ENCODE peak calls at places on chromosomes 6 and 20, in ten cellular contexts. M, A, J, W, Y, V, I, B, Z and E are unnamed samples.

GRCh38 chr6:112571886-112572285 is 224.8 kb downstream of the RFPL4B start:
- DNase-seq in B (no peak), V (no peak), Z (no peak), J (no peak), A (no peak), W (peak; percentile 23), I (no peak), M (no peak), Y (no peak), E (peak; percentile 31)

GRCh38 chr6:166626177-166627038 is 643 bp downstream of the RPS6KA2 start:
- DNase-seq in B (no peak), Z (peak; percentile 58), W (peak; percentile 43), J (peak; percentile 48), A (no peak), I (no peak), Y (no peak), M (peak; percentile 22), V (peak; percentile 75), E (peak; percentile 76)

GRCh38 chr6:26125015-26125690 is 37.9 kb downstream of the HFE start:
- DNase-seq in Z (no peak), I (no peak), W (peak; percentile 61), V (peak; percentile 60), J (peak; percentile 41), M (peak; percentile 35), A (no peak), B (no peak), Y (no peak), E (peak; percentile 18)

GRCh38 chr6:157584036-157584435 is 203.0 kb downstream of the ZDHHC14 start:
- DNase-seq in V (no peak), J (no peak), I (no peak), M (no peak), A (no peak), Z (no peak), B (no peak), W (no peak), Y (no peak), E (no peak)

GRCh38 chr20:56223352-56223751 is 25.2 kb upstream of the MC3R start:
- DNase-seq in M (no peak), J (no peak), A (no peak), V (no peak), W (peak; percentile 76), Y (no peak), B (no peak), I (no peak), Z (no peak), E (no peak)

GRCh38 chr6:6701864-6702263 is 113.3 kb downstream of the LY86 start:
- DNase-seq in Z (no peak), J (no peak), A (no peak), Y (no peak), M (peak; percentile 61), B (no peak), I (peak; percentile 29), V (no peak), W (no peak), E (no peak)

GRCh38 chr6:45576648-45577624 is 199.2 kb upstream of the SUPT3H start:
- DNase-seq in W (no peak), J (no peak), V (no peak), M (no peak), B (no peak), Y (no peak), I (peak; percentile 80), A (no peak), Z (peak; percentile 87), E (peak; percentile 98)

GRCh38 chr6:46993846-46994245 is 48.3 kb downstream of the ADGRF1 start:
- DNase-seq in B (no peak), V (no peak), M (no peak), I (no peak), J (no peak), Z (no peak), A (peak; percentile 58), Y (peak; percentile 90), W (peak; percentile 98), E (no peak)

GRCh38 chr6:100455230-100456124 is 9.2 kb downstream of the SIM1 start:
- DNase-seq in J (no peak), M (peak; percentile 28), V (peak; percentile 85), I (no peak), Z (no peak), B (no peak), W (no peak), Y (no peak), A (no peak), E (no peak)

DNA sequence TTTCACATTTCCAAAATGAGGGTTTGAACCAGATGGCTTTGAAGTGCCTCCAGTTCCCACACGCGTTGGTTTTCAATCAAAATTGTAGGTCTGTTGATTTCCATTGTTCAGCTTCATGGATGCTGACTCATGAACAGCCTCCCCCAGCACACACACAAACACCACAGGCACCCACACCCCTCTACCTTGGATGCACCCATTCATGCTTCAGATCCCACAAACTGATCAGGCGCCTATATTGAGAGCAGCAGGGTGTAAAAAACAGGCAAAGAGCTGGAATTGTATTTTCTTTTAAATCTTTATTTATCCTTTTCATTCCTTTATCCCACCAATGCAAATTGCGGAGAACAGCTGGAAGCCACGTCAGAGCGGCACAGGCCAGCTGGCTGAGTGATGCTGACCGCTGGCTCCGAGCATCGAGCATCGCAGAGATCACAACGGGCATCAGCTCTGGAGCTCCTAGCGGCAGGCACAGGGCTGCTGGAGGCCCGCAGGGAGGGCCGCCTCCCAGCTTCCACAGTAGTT is 29.3 kb upstream of the TBC1D7 start:
- DNase-seq in Z (peak; percentile 48), W (no peak), J (no peak), A (no peak), Y (no peak), M (no peak), B (no peak), V (no peak), I (no peak), E (no peak)
- TF ChIP-seq CTCF in Z (no peak), W (no peak), J (no peak), A (no peak), Y (no peak), M (no peak), B (no peak), V (no peak), I (no peak), E (no peak)

DNA sequence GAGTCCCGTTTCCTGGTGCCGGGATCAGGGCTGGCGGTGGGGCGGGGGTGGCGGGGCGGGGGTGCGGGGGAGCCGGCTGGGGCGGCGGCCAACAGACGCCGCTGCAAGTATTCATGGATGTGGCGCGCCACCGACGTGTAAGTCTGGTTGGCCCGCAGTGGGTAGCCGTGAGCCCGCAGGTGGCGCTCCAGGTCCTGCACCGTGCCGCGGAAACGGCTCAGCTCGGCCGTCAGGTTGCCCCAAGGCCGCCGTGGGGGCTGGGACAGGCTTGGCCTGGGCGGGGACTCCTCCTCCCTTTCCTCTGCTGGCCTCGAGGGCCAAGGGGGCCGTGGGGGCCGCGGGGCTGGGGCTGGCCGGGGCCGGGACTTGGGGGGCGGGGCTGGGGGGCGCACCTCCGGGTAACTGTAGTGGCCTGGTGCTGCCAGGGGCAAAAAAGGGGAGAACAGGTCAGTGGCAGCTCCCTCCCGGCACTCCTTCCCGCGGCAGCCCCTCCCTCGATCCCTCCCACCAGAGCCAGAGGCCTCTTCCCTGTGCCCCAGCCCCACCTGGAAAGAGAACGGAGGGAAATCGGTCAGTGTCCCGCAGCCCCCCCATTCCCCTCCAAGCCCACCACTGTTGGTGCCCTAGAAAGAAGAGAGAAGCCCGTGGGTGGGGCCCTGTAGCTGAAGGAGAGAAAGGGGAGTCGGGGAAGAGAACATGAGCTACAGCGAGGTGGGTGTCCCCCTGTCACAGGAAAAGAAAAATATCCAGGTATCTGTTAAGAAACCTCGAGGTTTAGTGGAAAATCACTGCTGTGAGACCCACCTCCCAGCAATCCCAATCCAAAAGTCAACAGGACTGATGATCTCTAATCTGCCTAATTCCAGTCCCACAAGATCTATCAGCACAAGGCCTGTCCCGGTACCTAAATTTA is 21.3 kb downstream of the TNXB start:
- DNase-seq in Y (peak; percentile 81), A (peak; percentile 63), B (peak; percentile 88), J (peak; percentile 93), Z (peak; percentile 88), I (peak; percentile 94), M (peak; percentile 89), V (peak; percentile 96), W (peak; percentile 42), E (peak; percentile 88)
- H3K27ac ChIP-seq in Y (peak overlapping the region; percentile 47), A (peak overlapping the region; percentile 91), B (peak overlapping the region; percentile 68), J (peak overlapping the region; percentile 82), Z (peak overlapping the region; percentile 72), I (peak overlapping the region; percentile 72), M (peak overlapping the region; percentile 62), V (no peak overlapping the region), W (no peak overlapping the region), E (peak overlapping the region; percentile 80)

DNA sequence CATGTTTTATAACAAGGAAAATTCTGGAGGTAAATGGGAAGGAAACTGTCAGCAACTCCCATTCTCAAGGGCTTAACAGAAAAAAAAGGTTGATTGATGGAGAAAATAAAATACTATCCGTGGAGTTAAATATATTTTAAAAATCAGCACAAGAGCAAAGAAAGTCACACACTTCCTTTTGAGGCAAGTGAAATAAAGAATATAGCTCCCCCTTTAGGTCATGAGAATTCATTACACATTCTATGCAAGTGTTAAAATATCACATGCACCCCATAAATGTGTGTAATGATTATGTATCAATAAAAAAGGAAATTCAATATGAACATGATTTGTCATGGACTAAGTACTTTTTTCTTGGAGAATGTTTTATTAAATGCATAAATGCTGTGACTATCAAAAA is 349.2 kb downstream of the TPBG start:
- DNase-seq in B (no peak), V (no peak), A (no peak), Z (no peak), J (no peak), W (peak; percentile 2), Y (no peak), M (no peak), I (no peak), E (no peak)
- TF ChIP-seq CTCF in B (no peak), V (peak; percentile 73), A (no peak), Z (peak; percentile 13), J (peak; percentile 34), W (peak; percentile 62), Y (peak; percentile 63), M (peak; percentile 27), I (no peak), E (no peak)

DNA sequence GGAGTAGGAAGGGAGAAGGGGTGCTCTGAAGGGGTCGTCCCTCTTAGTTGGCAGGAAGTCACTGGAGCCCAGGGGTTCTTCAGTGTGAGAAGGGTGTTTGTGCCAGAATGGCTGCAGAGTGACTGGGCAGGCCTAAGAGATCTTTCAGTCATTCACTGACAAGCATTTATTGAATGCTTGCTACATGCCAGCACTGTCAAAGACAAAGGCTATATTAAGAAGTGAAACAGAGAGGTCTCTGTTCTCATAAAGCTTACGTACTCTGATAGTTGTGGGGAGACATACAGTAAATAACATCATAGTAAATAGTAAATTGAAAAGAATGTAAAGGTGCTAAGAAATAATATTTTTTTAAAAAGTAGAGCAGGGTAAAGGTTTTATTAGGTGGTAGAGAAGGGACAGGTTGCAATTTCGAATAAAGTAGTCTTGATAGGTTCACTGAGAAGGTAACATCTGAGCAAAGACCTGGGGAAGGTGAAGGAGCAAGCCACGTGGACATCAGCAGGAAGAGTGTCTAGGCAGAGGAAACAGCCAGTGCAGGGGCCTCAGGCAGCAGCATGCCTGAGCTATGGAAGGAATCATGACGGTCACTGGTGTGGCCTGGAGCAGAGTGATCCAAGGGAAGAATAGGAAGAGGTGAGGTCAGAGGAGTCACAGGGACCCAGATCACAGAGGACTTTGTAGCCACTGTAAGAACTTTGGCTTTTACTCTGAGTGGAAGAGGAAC is 36.3 kb upstream of the RNF8 start:
- DNase-seq in Y (no peak), A (no peak), W (no peak), J (no peak), I (no peak), M (no peak), B (no peak), V (no peak), Z (no peak), E (no peak)
- H3K27ac ChIP-seq in Y (no peak overlapping the region), A (no peak overlapping the region), W (no peak overlapping the region), J (no peak overlapping the region), I (no peak overlapping the region), M (no peak overlapping the region), B (no peak overlapping the region), V (no peak overlapping the region), Z (no peak overlapping the region), E (no peak overlapping the region)

GRCh38 chr6:119547024-119547423 is 197.5 kb upstream of the MAN1A1 start:
- DNase-seq in Z (no peak), V (peak; percentile 74), W (no peak), B (no peak), M (no peak), A (no peak), I (no peak), J (no peak), Y (no peak), E (no peak)
- TF ChIP-seq CTCF in Z (no peak), V (no peak), W (no peak), B (no peak), M (no peak), A (no peak), I (no peak), J (no peak), Y (no peak), E (no peak)